ENCODE peak calls at places on chromosome 22, in four cellular contexts. One of them, this sample, is unnamed.

GRCh38 chr22:44723801-44724200 is 21.8 kb downstream of the PRR5 start:
- DNase-seq in NCI-H774: no peak
- DNase-seq in CD4-positive, alpha-beta T cell: no peak
- DNase-seq in activated T-cell treated with anti-CD3 and anti-CD28 coated beads for 1 hour: no peak
- DNase-seq in this sample: no peak

GRCh38 chr22:29266564-29267461 is 968 bp downstream of the RHBDD3 start:
- DNase-seq in NCI-H774: no peak
- DNase-seq in activated T-cell treated with anti-CD3 and anti-CD28 coated beads for 1 hour: no peak
- DNase-seq in CD4-positive, alpha-beta T cell: no peak
- DNase-seq in this sample: no peak

GRCh38 chr22:50677493-50678217 is 5.0 kb downstream of the SHANK3 start:
- DNase-seq in CD4-positive, alpha-beta T cell: no peak
- DNase-seq in NCI-H774: no peak
- DNase-seq in activated T-cell treated with anti-CD3 and anti-CD28 coated beads for 1 hour: no peak
- DNase-seq in this sample: no peak

GRCh38 chr22:33844273-33844672 is 76.0 kb downstream of the LARGE1 start:
- DNase-seq in activated T-cell treated with anti-CD3 and anti-CD28 coated beads for 1 hour: no peak
- DNase-seq in CD4-positive, alpha-beta T cell: no peak
- DNase-seq in NCI-H774: no peak
- DNase-seq in this sample: no peak

GRCh38 chr22:46183733-46184132 is 33.4 kb downstream of the PPARA start:
- DNase-seq in CD4-positive, alpha-beta T cell: no peak
- DNase-seq in activated T-cell treated with anti-CD3 and anti-CD28 coated beads for 1 hour: no peak
- DNase-seq in NCI-H774: no peak
- DNase-seq in this sample: no peak

GRCh38 chr22:46579751-46580449 is 40.3 kb upstream of the GRAMD4 start:
- DNase-seq in NCI-H774: no peak
- DNase-seq in CD4-positive, alpha-beta T cell: no peak
- DNase-seq in activated T-cell treated with anti-CD3 and anti-CD28 coated beads for 1 hour: no peak
- DNase-seq in this sample: no peak

GRCh38 chr22:42844756-42845155 is 12.3 kb downstream of the ARFGAP3 start:
- DNase-seq in activated T-cell treated with anti-CD3 and anti-CD28 coated beads for 1 hour: no peak
- DNase-seq in CD4-positive, alpha-beta T cell: no peak
- DNase-seq in NCI-H774: no peak
- DNase-seq in this sample: no peak

GRCh38 chr22:23878219-23878618 is 16.0 kb upstream of the MIF start:
- DNase-seq in CD4-positive, alpha-beta T cell: no peak
- DNase-seq in NCI-H774: no peak
- DNase-seq in activated T-cell treated with anti-CD3 and anti-CD28 coated beads for 1 hour: no peak
- DNase-seq in this sample: no peak

GRCh38 chr22:50445071-50445879 is 29.6 kb downstream of the SBF1 start:
- DNase-seq in CD4-positive, alpha-beta T cell: no peak
- DNase-seq in NCI-H774: no peak
- DNase-seq in activated T-cell treated with anti-CD3 and anti-CD28 coated beads for 1 hour: peak; percentile 23
- DNase-seq in this sample: peak; percentile 54

GRCh38 chr22:20972014-20972797 is 5.2 kb downstream of the AIFM3 start:
- DNase-seq in NCI-H774: no peak
- DNase-seq in CD4-positive, alpha-beta T cell: no peak
- DNase-seq in activated T-cell treated with anti-CD3 and anti-CD28 coated beads for 1 hour: no peak
- DNase-seq in this sample: no peak

GRCh38 chr22:25395468-25395867 is 169.0 kb upstream of the GRK3 start:
- DNase-seq in activated T-cell treated with anti-CD3 and anti-CD28 coated beads for 1 hour: no peak
- DNase-seq in CD4-positive, alpha-beta T cell: no peak
- DNase-seq in NCI-H774: no peak
- DNase-seq in this sample: no peak

GRCh38 chr22:46693634-46694422 is 44.2 kb downstream of the CERK start:
- DNase-seq in activated T-cell treated with anti-CD3 and anti-CD28 coated beads for 1 hour: no peak
- DNase-seq in CD4-positive, alpha-beta T cell: no peak
- DNase-seq in NCI-H774: no peak
- DNase-seq in this sample: no peak

GRCh38 chr22:26321469-26321913 is 107.6 kb upstream of the ASPHD2 start:
- DNase-seq in CD4-positive, alpha-beta T cell: no peak
- DNase-seq in activated T-cell treated with anti-CD3 and anti-CD28 coated beads for 1 hour: no peak
- DNase-seq in NCI-H774: no peak
- DNase-seq in this sample: no peak

GRCh38 chr22:20033045-20033706 is 12.3 kb downstream of the TANGO2 start:
- DNase-seq in NCI-H774: no peak
- DNase-seq in activated T-cell treated with anti-CD3 and anti-CD28 coated beads for 1 hour: no peak
- DNase-seq in CD4-positive, alpha-beta T cell: no peak
- DNase-seq in this sample: no peak

GRCh38 chr22:19796169-19796568 is 35.6 kb downstream of the TBX1 start:
- DNase-seq in NCI-H774: no peak
- DNase-seq in activated T-cell treated with anti-CD3 and anti-CD28 coated beads for 1 hour: no peak
- DNase-seq in CD4-positive, alpha-beta T cell: no peak
- DNase-seq in this sample: no peak

GRCh38 chr22:24190566-24191208 is 9.4 kb downstream of the SUSD2 start:
- DNase-seq in NCI-H774: no peak
- DNase-seq in activated T-cell treated with anti-CD3 and anti-CD28 coated beads for 1 hour: no peak
- DNase-seq in CD4-positive, alpha-beta T cell: no peak
- DNase-seq in this sample: no peak

GRCh38 chr22:44358723-44359440 is 46.1 kb upstream of the SHISAL1 start:
- DNase-seq in CD4-positive, alpha-beta T cell: no peak
- DNase-seq in activated T-cell treated with anti-CD3 and anti-CD28 coated beads for 1 hour: no peak
- DNase-seq in NCI-H774: no peak
- DNase-seq in this sample: no peak

GRCh38 chr22:49010901-49011300 is 816.8 kb downstream of the BRD1 start:
- DNase-seq in CD4-positive, alpha-beta T cell: no peak
- DNase-seq in NCI-H774: no peak
- DNase-seq in activated T-cell treated with anti-CD3 and anti-CD28 coated beads for 1 hour: no peak
- DNase-seq in this sample: no peak

GRCh38 chr22:43994006-43994405 is 30.1 kb upstream of the PARVB start:
- DNase-seq in NCI-H774: no peak
- DNase-seq in activated T-cell treated with anti-CD3 and anti-CD28 coated beads for 1 hour: no peak
- DNase-seq in CD4-positive, alpha-beta T cell: no peak
- DNase-seq in this sample: no peak

GRCh38 chr22:19970479-19971275 is 29.1 kb upstream of the TXNRD2 start:
- DNase-seq in NCI-H774: no peak
- DNase-seq in CD4-positive, alpha-beta T cell: peak; percentile 79
- DNase-seq in activated T-cell treated with anti-CD3 and anti-CD28 coated beads for 1 hour: peak; percentile 78
- DNase-seq in this sample: peak; percentile 66